ENCODE peak calls at places on chromosome 2, in seven cellular contexts. Y, E, K, R, X, F and L are unnamed samples.

GRCh38 chr2:190183535-190183934 is 121.0 kb upstream of the MSTN start:
- DNase-seq in E (no peak), R (no peak), Y (no peak), K (no peak), F (no peak), X (no peak), L (no peak)

GRCh38 chr2:231780123-231780908 is 766 bp downstream of the PDE6D start:
- DNase-seq in F (no peak), E (no peak), K (peak; percentile 47), R (peak; percentile 21), Y (no peak), X (no peak), L (peak; percentile 17)

GRCh38 chr2:199382091-199382490 is 75.6 kb downstream of the SATB2 start:
- DNase-seq in K (no peak), E (no peak), Y (no peak), R (no peak), X (no peak), F (no peak), L (no peak)

GRCh38 chr2:10414000-10414451 is 34.1 kb downstream of the ODC1 start:
- DNase-seq in K (no peak), X (peak; percentile 82), Y (no peak), E (no peak), F (no peak), R (no peak), L (peak; percentile 80)

GRCh38 chr2:152525277-152525838 is 190.4 kb downstream of the FMNL2 start:
- DNase-seq in R (no peak), K (peak; percentile 43), E (no peak), Y (peak; percentile 26), X (no peak), F (no peak), L (peak; percentile 63)

GRCh38 chr2:26555246-26556133 is 77.6 kb upstream of the OTOF start:
- DNase-seq in Y (no peak), F (no peak), R (no peak), E (no peak), X (no peak), K (peak; percentile 3), L (no peak)

GRCh38 chr2:216108310-216108966 is 710 bp upstream of the XRCC5 start:
- DNase-seq in Y (no peak), R (no peak), K (no peak), F (no peak), X (no peak), E (no peak), L (no peak)

GRCh38 chr2:84969511-84970265 is 1.3 kb upstream of the KCMF1 start:
- DNase-seq in R (peak; percentile 30), E (no peak), X (no peak), F (no peak), Y (no peak), K (no peak), L (peak; percentile 27)

GRCh38 chr2:10407841-10408648 is 40.1 kb downstream of the ODC1 start:
- DNase-seq in E (peak; percentile 70), Y (no peak), F (peak; percentile 51), R (no peak), X (peak; percentile 86), K (peak; percentile 92), L (peak; percentile 96)

GRCh38 chr2:174965992-174966789 is 39.0 kb downstream of the CHN1 start:
- DNase-seq in F (no peak), X (no peak), Y (no peak), K (no peak), E (no peak), R (no peak), L (no peak)

GRCh38 chr2:36780231-36780808 is 83.8 kb downstream of the VIT start:
- DNase-seq in X (no peak), K (no peak), R (no peak), E (peak; percentile 27), F (peak; percentile 16), Y (no peak), L (no peak)

GRCh38 chr2:235740821-235741220 is 247.0 kb downstream of the AGAP1 start:
- DNase-seq in F (no peak), R (no peak), Y (no peak), E (no peak), K (no peak), X (no peak), L (no peak)

GRCh38 chr2:86790828-86791561 is at the start of gene CD8A:
- DNase-seq in F (no peak), Y (no peak), R (no peak), K (no peak), X (no peak), E (no peak), L (no peak)

GRCh38 chr2:171434671-171434980 is 600 bp downstream of the DCAF17 start:
- DNase-seq in K (no peak), F (no peak), E (peak; percentile 68), R (peak; percentile 68), Y (no peak), X (no peak), L (no peak)

GRCh38 chr2:216142540-216142939 is 33.4 kb downstream of the XRCC5 start:
- DNase-seq in Y (no peak), R (no peak), E (no peak), X (no peak), F (peak; percentile 70), K (no peak), L (no peak)

GRCh38 chr2:73113634-73113958 is 848 bp upstream of the RAB11FIP5 start:
- DNase-seq in R (no peak), K (no peak), F (no peak), X (no peak), Y (no peak), E (no peak), L (no peak)

GRCh38 chr2:73112913-73113633 is at the start of gene RAB11FIP5:
- DNase-seq in E (peak; percentile 74), R (peak; percentile 78), Y (peak; percentile 69), F (no peak), X (peak; percentile 85), K (peak; percentile 84), L (peak; percentile 89)

GRCh38 chr2:73111300-73112025 is 1.3 kb downstream of the RAB11FIP5 start:
- DNase-seq in Y (no peak), F (no peak), E (no peak), K (peak; percentile 44), X (peak; percentile 54), R (peak; percentile 18), L (peak; percentile 55)

GRCh38 chr2:73110622-73111299 is 2.0 kb downstream of the RAB11FIP5 start:
- DNase-seq in E (no peak), Y (no peak), K (peak; percentile 33), F (no peak), X (no peak), R (no peak), L (no peak)

DNA sequence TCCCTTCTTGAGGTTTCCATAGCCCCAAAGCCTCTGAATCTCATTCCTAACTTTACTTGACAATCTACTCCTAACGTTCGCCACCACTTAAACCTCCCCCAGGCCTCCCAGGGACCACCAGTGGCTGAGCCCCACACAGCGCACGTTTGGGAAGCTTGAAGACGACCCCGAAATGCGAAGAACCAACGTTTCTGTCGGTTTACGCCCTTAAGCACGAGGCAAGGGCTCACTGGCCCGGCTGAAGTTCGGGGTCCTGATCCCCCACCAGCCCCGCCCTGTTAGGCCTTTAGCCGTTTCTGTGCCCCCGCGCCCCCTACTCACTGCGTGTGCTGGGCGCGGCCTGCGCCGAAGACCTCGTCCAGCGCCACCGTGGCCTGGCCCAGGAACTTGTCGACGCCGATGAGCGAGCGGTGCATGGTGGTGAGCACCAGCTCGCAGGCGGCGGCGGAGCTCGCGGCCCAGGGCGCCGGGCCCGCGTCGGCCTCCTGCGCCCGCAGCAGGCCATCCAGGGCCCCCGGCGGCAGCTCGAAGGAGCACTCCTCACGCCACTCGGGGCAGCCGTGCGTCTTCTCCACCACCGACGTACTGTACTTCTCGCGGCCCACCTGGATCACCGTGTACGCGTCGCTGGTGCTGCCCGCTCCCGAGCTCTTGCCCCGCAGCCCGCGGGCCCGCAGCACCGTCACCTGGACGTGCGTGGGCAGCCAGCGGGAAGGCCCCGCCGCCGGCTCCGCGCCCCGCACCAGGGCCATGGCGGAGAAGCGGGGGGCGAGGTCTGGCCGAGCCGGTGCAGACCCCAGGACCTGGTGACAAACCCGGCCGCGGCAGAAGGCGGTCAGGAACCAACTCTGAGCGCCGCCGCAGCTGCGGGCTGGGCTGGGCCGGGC is 479 bp downstream of the RAB11FIP5 start:
- DNase-seq in K (peak; percentile 49), Y (no peak), R (peak; percentile 35), X (peak; percentile 38), F (no peak), E (no peak), L (peak; percentile 37)
- TF ChIP-seq POLR2A in K (peak; percentile 49), Y (no peak), R (no peak), X (no peak), F (no peak), E (peak; percentile 62), L (peak; percentile 42)

GRCh38 chr2:222295368-222296041 is 3.3 kb downstream of the PAX3 start:
- DNase-seq in K (no peak), Y (no peak), X (no peak), F (no peak), E (no peak), R (no peak), L (no peak)
- H3K4me1 ChIP-seq in K (peaks cover 29% of the 10 kb centered on the region), Y (peaks cover 46% of the 10 kb centered on the region), X (peaks cover 66% of the 10 kb centered on the region), F (no peaks in the 10 kb centered on the region), E (no peaks in the 10 kb centered on the region), R (no peaks in the 10 kb centered on the region), L (peaks cover 29% of the 10 kb centered on the region)

DNA sequence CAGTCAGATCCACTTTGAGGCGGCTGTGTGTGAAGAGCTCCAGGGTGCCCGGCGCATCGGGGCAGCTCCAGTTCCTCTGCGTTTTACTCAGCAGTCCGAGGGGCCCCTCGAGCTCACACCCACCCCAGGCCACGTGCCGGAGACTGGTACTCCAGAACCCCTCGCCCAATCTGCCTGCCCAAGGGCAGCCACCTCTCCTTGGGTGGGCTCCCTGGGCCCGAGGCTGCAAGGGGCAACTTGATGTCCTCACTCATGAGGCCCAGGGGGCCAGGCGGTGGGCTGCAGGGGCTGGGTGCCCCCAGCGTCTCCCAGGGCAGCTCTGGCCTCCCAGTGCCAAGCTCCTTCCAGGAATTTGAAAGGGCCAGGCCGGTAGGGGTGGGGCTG is 16.6 kb downstream of the RAMP1 start:
- DNase-seq in E (no peak), Y (no peak), K (no peak), F (no peak), R (no peak), X (peak; percentile 20), L (peak; percentile 2)
- H3K27ac ChIP-seq in E (no peak overlapping the region), Y (peak overlapping the region; percentile 97), K (no peak overlapping the region), F (no peak overlapping the region), R (no peak overlapping the region), X (peak overlapping the region; percentile 78), L (no peak overlapping the region)

DNA sequence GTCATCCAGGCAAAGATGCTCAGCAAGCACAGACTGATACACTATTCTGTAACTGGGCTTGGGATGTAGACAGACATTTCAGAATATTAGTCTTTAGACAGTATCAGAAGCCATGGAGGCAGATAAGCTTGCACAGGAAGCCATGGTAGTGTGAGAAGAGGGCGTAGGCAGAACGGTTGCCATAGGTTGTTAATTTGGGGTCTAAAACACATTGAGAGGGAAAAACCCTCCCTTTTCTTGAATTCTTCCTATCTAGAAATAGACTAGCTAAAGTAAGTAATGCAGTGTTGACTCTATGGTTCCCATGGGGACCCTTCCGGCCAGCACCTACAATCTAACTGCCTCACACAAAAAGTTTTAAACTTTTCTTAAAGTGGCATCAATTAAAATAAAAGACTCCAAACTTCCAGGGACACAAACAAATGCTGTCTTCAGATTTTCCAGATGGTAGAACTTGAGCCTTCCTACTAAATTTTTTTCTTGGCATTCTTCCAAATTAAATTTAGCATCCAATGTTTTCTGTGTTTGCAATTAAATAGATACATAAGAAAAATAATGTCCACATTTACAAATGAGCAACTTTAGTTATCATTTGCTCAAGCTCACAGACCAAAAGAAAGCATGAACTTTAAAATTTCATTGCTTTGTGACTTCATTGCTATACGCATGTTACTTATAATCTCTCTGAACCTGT is 1.9 kb downstream of the PRKRA start:
- DNase-seq in Y (no peak), R (no peak), K (no peak), X (no peak), F (no peak), E (no peak), L (no peak)
- TF ChIP-seq POLR2A in Y (no peak), R (no peak), K (no peak), X (no peak), F (no peak), E (no peak), L (no peak)